ENCODE peak calls at places on chromosomes 12 and 14, in ten cellular contexts. T is NCI-H2107; R is naive thymus-derived CD4-positive, alpha-beta T cell; V is cardiac fibroblast; Y is RPMI7951; X is stimulated activated CD8-positive, alpha-beta memory T cell treated with anti-CD3 and anti-CD28 coated beads, Interleukin-2, amount 100 ng/mL, for 1 hour; E is non-pigmented ciliary epithelial cell; D is activated CD4-positive, alpha-beta T cell treated with anti-CD3 and anti-CD28 coated beads, Interleukin-2, amount 50 U/mL, for 48 hours; I is MV-4-11; N is stimulated activated CD4-positive, alpha-beta T cell treated with anti-CD3 and anti-CD28 coated beads, Interleukin-4, amount 100 ng/mL, for 24 hours. P is an unnamed sample.

GRCh38 chr12:108317303-108318283 is 21.5 kb downstream of the CMKLR1 start:
- DNase-seq in T (no peak), R (no peak), V (no peak), Y (no peak), X (no peak), E (no peak), D (no peak), I (no peak), N (no peak), P (no peak)

GRCh38 chr12:132123970-132124765 is 20.0 kb downstream of the DDX51 start:
- DNase-seq in T (no peak), R (no peak), V (no peak), Y (no peak), X (no peak), E (no peak), D (no peak), I (no peak), N (no peak), P (no peak)

GRCh38 chr12:93698307-93699092 is 21.3 kb downstream of the CRADD start:
- DNase-seq in T (no peak), R (no peak), V (peak), Y (peak), X (no peak), E (no peak), D (no peak), I (no peak), N (no peak), P (no peak)

GRCh38 chr12:11758838-11759509 is 109.5 kb downstream of the ETV6 start:
- DNase-seq in T (no peak), R (no peak), V (peak), Y (no peak), X (no peak), E (no peak), D (no peak), I (peak), N (no peak), P (no peak)

GRCh38 chr12:67354966-67355365 is 85.8 kb downstream of the CAND1 start:
- DNase-seq in T (no peak), R (no peak), V (peak), Y (peak), X (no peak), E (no peak), D (no peak), I (no peak), N (no peak), P (no peak)

GRCh38 chr14:23605931-23606585 is 27.5 kb upstream of the JPH4 start:
- DNase-seq in T (no peak), R (no peak), V (no peak), Y (peak), X (no peak), E (no peak), D (peak), I (peak), N (peak), P (no peak)

GRCh38 chr14:104404922-104405321 is 174.6 kb upstream of the C14orf180 start:
- DNase-seq in T (no peak), R (no peak), V (no peak), Y (no peak), X (no peak), E (no peak), D (no peak), I (no peak), N (no peak), P (peak)

GRCh38 chr12:1594295-1595025 is at the start of gene FBXL14:
- DNase-seq in T (peak), R (peak), V (peak), Y (peak), X (peak), E (no peak), D (peak), I (peak), N (peak), P (peak)

GRCh38 chr12:42669471-42669997 is 80.0 kb upstream of the PRICKLE1 start:
- DNase-seq in T (no peak), R (no peak), V (peak), Y (no peak), X (no peak), E (no peak), D (no peak), I (no peak), N (no peak), P (no peak)

GRCh38 chr12:23722655-23723054 is 226.8 kb downstream of the SOX5 start:
- DNase-seq in T (no peak), R (no peak), V (no peak), Y (no peak), X (no peak), E (no peak), D (no peak), I (no peak), N (no peak), P (no peak)

GRCh38 chr12:117985182-117985581 is 16.4 kb upstream of the KSR2 start:
- DNase-seq in T (no peak), R (no peak), V (no peak), Y (peak), X (no peak), E (no peak), D (no peak), I (no peak), N (no peak), P (no peak)

GRCh38 chr12:45928309-45928708 is 62.1 kb downstream of the SCAF11 start:
- DNase-seq in T (no peak), R (no peak), V (no peak), Y (no peak), X (no peak), E (no peak), D (no peak), I (no peak), N (no peak), P (no peak)

GRCh38 chr14:32352631-32353030 is 23.5 kb downstream of the AKAP6 start:
- DNase-seq in T (no peak), R (no peak), V (peak), Y (no peak), X (no peak), E (no peak), D (no peak), I (no peak), N (no peak), P (no peak)

GRCh38 chr14:37369446-37369845 is 171.7 kb downstream of the MIPOL1 start:
- DNase-seq in T (no peak), R (no peak), V (no peak), Y (no peak), X (no peak), E (no peak), D (no peak), I (no peak), N (no peak), P (no peak)

GRCh38 chr12:26136688-26137087 is 11.9 kb upstream of the BHLHE41 start:
- DNase-seq in T (no peak), R (no peak), V (no peak), Y (no peak), X (no peak), E (no peak), D (no peak), I (no peak), N (no peak), P (no peak)

GRCh38 chr12:129064201-129064881 is 211.1 kb downstream of the GLT1D1 start:
- DNase-seq in T (peak), R (no peak), V (no peak), Y (no peak), X (no peak), E (no peak), D (no peak), I (no peak), N (no peak), P (no peak)

GRCh38 chr12:123971770-123972447 is 722 bp downstream of the CCDC92 start:
- DNase-seq in T (no peak), R (peak), V (peak), Y (peak), X (peak), E (no peak), D (peak), I (no peak), N (peak), P (peak)

GRCh38 chr12:29562167-29562776 is 64.8 kb upstream of the OVCH1 start:
- DNase-seq in T (no peak), R (no peak), V (peak), Y (peak), X (no peak), E (no peak), D (no peak), I (no peak), N (no peak), P (peak)